ENCODE peak calls at places on chromosomes 13 and 19, in four cellular contexts. Z is testis, P is thoracic aorta, V is esophagus muscularis mucosa. X is an unnamed sample. For H3K9me3 and H3K4me1, the result is how much of the 10 kb centered on the place peaks cover.

GRCh38 chr13:29817604-29818378 is 32.6 kb downstream of the UBL3 start:
- DNase-seq in Z (no peak), P (no peak), V (no peak), X (no peak)

GRCh38 chr13:51946163-51946669 is 65.0 kb downstream of the ATP7B start:
- DNase-seq in Z (no peak), P (no peak), V (no peak), X (no peak)

GRCh38 chr13:40776232-40776631 is 5.2 kb upstream of the MRPS31 start:
- DNase-seq in Z (no peak), P (no peak), V (no peak), X (no peak)

GRCh38 chr13:49371943-49372636 is 71.8 kb downstream of the CAB39L start:
- DNase-seq in Z (no peak), P (no peak), V (no peak), X (no peak)

GRCh38 chr19:30152510-30153291 is 210.7 kb downstream of the URI1 start:
- DNase-seq in Z (no peak), P (no peak), V (no peak), X (no peak)

GRCh38 chr13:101149735-101150380 is 266.4 kb downstream of the NALCN start:
- DNase-seq in Z (no peak), P (no peak), V (no peak), X (no peak)

GRCh38 chr13:106156468-106156867 is 379.0 kb downstream of the EFNB2 start:
- DNase-seq in Z (no peak), P (no peak), V (no peak), X (no peak)

GRCh38 chr19:7505288-7505681 is 10.6 kb upstream of the ZNF358 start:
- DNase-seq in Z (no peak), P (no peak), V (no peak), X (peak)

GRCh38 chr13:42401376-42401775 is 129.4 kb downstream of the AKAP11 start:
- DNase-seq in Z (no peak), P (no peak), V (no peak), X (no peak)

GRCh38 chr13:39130298-39130697 is 92.0 kb downstream of the NHLRC3 start:
- DNase-seq in Z (no peak), P (no peak), V (no peak), X (no peak)

GRCh38 chr13:44921931-44922758 is 67.1 kb downstream of the NUFIP1 start:
- DNase-seq in Z (peak), P (peak), V (peak), X (no peak)

GRCh38 chr19:344625-345319 is at the start of gene MIER2:
- DNase-seq in Z (peak), P (peak), V (peak), X (peak)

GRCh38 chr13:27339299-27339698 is 68.7 kb downstream of the RASL11A start:
- DNase-seq in Z (peak), P (no peak), V (no peak), X (peak)

GRCh38 chr13:20165417-20166257 is 4.8 kb upstream of the GJA3 start:
- DNase-seq in Z (no peak), P (no peak), V (no peak), X (no peak)

GRCh38 chr19:3375221-3376088 is 9.1 kb downstream of the NFIC start:
- DNase-seq in Z (peak), P (peak), V (peak), X (peak)

GRCh38 chr13:33560722-33561121 is 257.2 kb upstream of the RFC3 start:
- DNase-seq in Z (no peak), P (no peak), V (no peak), X (no peak)

GRCh38 chr19:56525214-56525860 is 13.4 kb upstream of the ZFP28 start:
- DNase-seq in Z (no peak), P (no peak), V (no peak), X (no peak)
- H3K9me3 ChIP-seq in Z (under half), P (half or more), V (half or more), X (half or more)

GRCh38 chr13:111174377-111174776 is 59.3 kb downstream of the ARHGEF7 start:
- DNase-seq in Z (no peak), P (no peak), V (no peak), X (no peak)
- H3K4me1 ChIP-seq in Z (under half), P (under half), V (under half), X (under half)

GRCh38 chr13:79402074-79402635 is 3.9 kb downstream of the RBM26 start:
- DNase-seq in Z (no peak), P (no peak), V (no peak), X (no peak)

GRCh38 chr13:79395881-79396280 is 10.2 kb downstream of the RBM26 start:
- DNase-seq in Z (no peak), P (no peak), V (no peak), X (no peak)

GRCh38 chr13:79401259-79402071 is 4.6 kb downstream of the RBM26 start:
- DNase-seq in Z (no peak), P (no peak), V (no peak), X (no peak)

GRCh38 chr13:79398169-79398568 is 7.9 kb downstream of the RBM26 start:
- DNase-seq in Z (no peak), P (no peak), V (no peak), X (no peak)

DNA sequence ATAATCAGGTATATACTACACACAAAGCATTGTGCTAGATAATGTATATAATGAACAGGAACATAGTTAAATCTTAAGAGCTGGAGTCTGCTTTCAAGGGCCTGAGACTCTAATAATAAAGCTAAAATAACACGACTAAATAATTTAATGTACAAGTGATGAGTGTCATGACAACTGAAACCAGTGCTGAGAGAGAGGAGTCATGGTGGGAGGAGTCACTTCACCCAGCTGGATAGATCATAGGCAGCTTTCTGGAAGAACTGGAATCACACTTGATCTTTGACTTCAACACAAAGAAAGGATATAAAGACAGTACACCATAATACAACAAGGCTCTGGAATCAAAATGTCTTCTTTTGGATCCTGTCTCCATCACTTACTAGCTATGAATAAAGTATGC is 7.1 kb downstream of the RBM26 start:
- DNase-seq in Z (no peak), P (no peak), V (no peak), X (no peak)
- H3K9me3 ChIP-seq in Z (under half), P (under half), V (under half), X (under half)

DNA sequence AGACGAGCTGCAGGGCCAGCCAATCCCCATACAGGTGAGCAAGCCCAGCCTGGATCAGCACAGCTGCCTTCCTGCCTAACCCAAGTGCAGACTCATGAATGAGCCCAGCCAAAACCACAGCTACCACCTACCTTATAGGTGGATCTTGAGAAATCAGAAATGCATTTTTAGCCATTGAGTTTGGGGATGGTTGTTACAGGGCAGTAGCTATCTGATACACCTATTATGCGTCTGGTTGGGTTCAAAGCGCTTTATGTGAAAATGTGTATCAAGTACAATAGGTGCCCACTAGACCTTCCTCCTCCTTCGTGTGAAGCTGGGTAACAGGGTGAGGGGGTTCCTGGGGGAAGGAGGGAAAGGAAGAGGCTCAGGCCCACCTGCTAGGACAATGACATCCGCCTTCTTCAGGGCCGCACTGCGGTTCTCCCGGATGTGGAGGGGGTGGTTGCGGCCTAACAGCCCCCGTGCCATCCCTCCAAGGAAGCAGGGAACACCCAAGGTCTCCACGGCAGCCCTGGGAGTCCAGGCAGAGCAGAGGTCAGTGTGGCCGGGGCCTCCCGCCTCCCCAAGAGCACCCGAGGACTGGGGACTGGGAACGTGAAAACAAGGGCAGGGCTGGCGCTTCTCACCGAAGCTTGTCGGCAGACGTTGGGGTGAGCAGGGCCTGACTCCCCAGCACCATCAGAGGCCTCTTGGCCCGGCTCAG is 11.7 kb downstream of the SYDE1 start:
- DNase-seq in Z (no peak), P (no peak), V (no peak), X (no peak)
- H3K4me1 ChIP-seq in Z (under half), P (under half), V (under half), X (under half)

GRCh38 chr19:44003461-44004134 is 841 bp downstream of the ZNF230 start:
- DNase-seq in Z (peak), P (no peak), V (peak), X (no peak)

GRCh38 chr19:44005968-44006367 is 3.2 kb downstream of the ZNF230 start:
- DNase-seq in Z (no peak), P (no peak), V (no peak), X (no peak)

GRCh38 chr19:44010468-44010867 is 7.7 kb downstream of the ZNF230 start:
- DNase-seq in Z (no peak), P (no peak), V (no peak), X (no peak)

GRCh38 chr19:44002566-44003460 is at the start of gene ZNF230:
- DNase-seq in Z (peak), P (peak), V (peak), X (peak)

GRCh38 chr19:44007473-44007872 is 4.7 kb downstream of the ZNF230 start:
- DNase-seq in Z (no peak), P (no peak), V (peak), X (no peak)
- H3K9me3 ChIP-seq in Z (under half), P (under half), V (half or more), X (half or more)

DNA sequence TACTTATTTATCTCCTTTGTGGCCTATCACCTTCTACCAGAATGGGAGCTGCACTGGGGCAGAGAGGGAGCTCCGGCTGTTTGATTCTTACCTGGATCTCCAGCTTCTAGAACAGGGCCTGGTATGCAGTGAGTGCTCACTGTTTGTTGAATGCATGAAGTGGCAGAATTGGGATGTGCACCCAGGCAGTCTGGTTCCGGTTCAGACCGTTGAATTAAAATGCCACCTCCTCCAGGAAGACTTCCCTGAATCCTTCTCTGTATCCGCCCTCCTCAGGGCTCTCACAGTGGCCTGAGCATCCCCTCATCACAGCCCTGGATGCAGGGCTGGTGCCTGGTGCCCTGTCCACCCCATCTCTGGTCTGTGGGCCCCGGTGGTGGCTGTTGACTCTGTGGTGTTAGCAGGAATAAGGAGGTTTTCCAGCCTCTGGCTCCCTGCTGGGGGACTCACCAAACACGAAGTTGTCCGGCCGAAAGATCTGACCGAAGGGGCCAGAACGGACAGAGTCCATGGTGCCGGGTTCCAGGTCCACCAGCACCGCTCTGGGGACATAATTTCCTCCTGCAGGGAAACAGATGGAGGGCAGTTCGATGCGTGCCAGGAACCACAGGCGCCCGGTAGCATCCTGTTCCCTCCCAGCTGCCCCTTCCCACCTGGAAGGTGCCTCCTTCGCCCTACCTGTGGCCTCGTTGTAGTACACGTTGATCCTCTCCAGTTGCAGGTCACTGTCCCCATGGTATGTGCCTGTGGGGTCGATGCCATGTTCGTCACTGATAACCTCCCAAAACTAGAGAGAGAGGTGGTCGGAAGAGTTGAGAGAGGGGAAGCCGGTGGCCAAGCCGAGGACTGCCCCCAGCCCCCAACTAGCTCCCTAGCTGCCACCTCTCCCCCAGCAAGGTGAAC is 1.0 kb downstream of the TUBB4A start:
- DNase-seq in Z (no peak), P (no peak), V (no peak), X (no peak)
- H3K4me1 ChIP-seq in Z (under half), P (under half), V (under half), X (under half)

GRCh38 chr19:58128041-58128685 is 22.4 kb downstream of the ZNF329 start:
- DNase-seq in Z (no peak), P (no peak), V (no peak), X (no peak)
- H3K9me3 ChIP-seq in Z (under half), P (half or more), V (half or more), X (half or more)